ENCODE peak calls at places on chromosomes 13 and 19, in six cellular contexts. X, R, U, E, B and S are unnamed samples.

GRCh38 chr13:35225582-35225981 is 250.9 kb downstream of the MAB21L1 start:
- DNase-seq in X (no peak), R (no peak), U (no peak), E (no peak), B (no peak), S (no peak)

GRCh38 chr19:56119585-56119978 is 1.5 kb downstream of the ZNF787 start:
- DNase-seq in X (no peak), R (no peak), U (no peak), E (no peak), B (peak), S (no peak)

GRCh38 chr19:49009828-49010227 is 7.1 kb downstream of the LHB start:
- DNase-seq in X (no peak), R (no peak), U (no peak), E (no peak), B (no peak), S (no peak)

GRCh38 chr13:66508153-66508909 is 721.8 kb downstream of the PCDH9 start:
- DNase-seq in X (no peak), R (no peak), U (no peak), E (no peak), B (peak), S (no peak)

GRCh38 chr13:75478659-75479058 is 3.3 kb downstream of the TBC1D4 start:
- DNase-seq in X (no peak), R (no peak), U (no peak), E (no peak), B (no peak), S (no peak)

GRCh38 chr19:28710278-28710677 is 502.7 kb downstream of the UQCRFS1 start:
- DNase-seq in X (no peak), R (peak), U (peak), E (peak), B (peak), S (no peak)

GRCh38 chr19:33365676-33366075 is 7.8 kb upstream of the CEBPG start:
- DNase-seq in X (no peak), R (no peak), U (no peak), E (no peak), B (no peak), S (no peak)

GRCh38 chr13:113881614-113882265 is 17.9 kb upstream of the GAS6 start:
- DNase-seq in X (no peak), R (no peak), U (no peak), E (no peak), B (no peak), S (no peak)

GRCh38 chr13:107251321-107251720 is 683.4 kb upstream of the ARGLU1 start:
- DNase-seq in X (no peak), R (no peak), U (no peak), E (no peak), B (peak), S (no peak)

GRCh38 chr19:44747739-44748425 is 626 bp upstream of the BCL3 start:
- DNase-seq in X (no peak), R (peak), U (no peak), E (no peak), B (peak), S (no peak)

GRCh38 chr19:36169084-36169760 is 17.0 kb upstream of the COX7A1 start:
- DNase-seq in X (no peak), R (peak), U (no peak), E (no peak), B (no peak), S (no peak)

GRCh38 chr19:45161715-45162463 is 1.1 kb upstream of the NKPD1 start:
- DNase-seq in X (no peak), R (no peak), U (no peak), E (no peak), B (peak), S (no peak)

GRCh38 chr13:21006141-21007005 is 55.0 kb downstream of the LATS2 start:
- DNase-seq in X (no peak), R (no peak), U (no peak), E (no peak), B (no peak), S (no peak)

GRCh38 chr19:45800009-45800553 is 7.4 kb upstream of the DMWD start:
- DNase-seq in X (no peak), R (no peak), U (peak), E (no peak), B (peak), S (no peak)

GRCh38 chr13:39363393-39363792 is 239.6 kb downstream of the LHFPL6 start:
- DNase-seq in X (no peak), R (no peak), U (no peak), E (no peak), B (no peak), S (no peak)

GRCh38 chr19:57689750-57690149 is 8.0 kb downstream of the ZNF551 start:
- DNase-seq in X (no peak), R (no peak), U (no peak), E (no peak), B (no peak), S (no peak)

GRCh38 chr13:23941216-23941615 is 43.9 kb upstream of the C1QTNF9B start:
- DNase-seq in X (no peak), R (no peak), U (no peak), E (no peak), B (no peak), S (no peak)

GRCh38 chr13:44142911-44143665 is 230.5 kb upstream of the SERP2 start:
- DNase-seq in X (no peak), R (no peak), U (no peak), E (peak), B (peak), S (no peak)